ENCODE peak calls at places on chromosomes 2 and 18, in four cellular contexts. L, Y, M and K are unnamed samples.

GRCh38 chr2:70471129-70471528 is 82.5 kb downstream of the TGFA start:
- DNase-seq in L (no peak), Y (no peak), M (no peak), K (no peak)

GRCh38 chr2:112920923-112921532 is 10.1 kb downstream of the IL37 start:
- DNase-seq in L (peak; percentile 38), Y (no peak), M (no peak), K (no peak)

GRCh38 chr2:159968282-159968900 is 94.0 kb downstream of the PLA2R1 start:
- DNase-seq in L (peak; percentile 39), Y (no peak), M (no peak), K (no peak)

GRCh38 chr18:75275226-75275625 is 64.6 kb downstream of the TSHZ1 start:
- DNase-seq in L (no peak), Y (no peak), M (no peak), K (no peak)

GRCh38 chr2:120218181-120218580 is 5.0 kb downstream of the TMEM185B start:
- DNase-seq in L (no peak), Y (no peak), M (no peak), K (no peak)

GRCh38 chr2:226906439-226906796 is 70.6 kb downstream of the RHBDD1 start:
- DNase-seq in L (peak; percentile 16), Y (no peak), M (no peak), K (no peak)

GRCh38 chr2:71863338-71863737 is 284.3 kb downstream of the CYP26B1 start:
- DNase-seq in L (no peak), Y (no peak), M (no peak), K (no peak)

GRCh38 chr2:159716857-159717256 is 4.6 kb downstream of the MARCHF7 start:
- DNase-seq in L (no peak), Y (no peak), M (no peak), K (no peak)